ENCODE peak calls at places on chromosome 7, in four cellular contexts. P is GM20000, J is ovary, U is Peyer's patch. S is an unnamed sample.

GRCh38 chr7:32330602-32331001 is 159.6 kb downstream of the LSM5 start:
- DNase-seq in P (no peak), J (no peak), U (no peak), S (no peak)

GRCh38 chr7:23298141-23298851 is 843 bp upstream of the MALSU1 start:
- DNase-seq in J (peak), P (no peak), U (peak), S (peak)

GRCh38 chr7:118076564-118076963 is 107.4 kb upstream of the LSM8 start:
- DNase-seq in J (no peak), U (no peak), P (no peak), S (no peak)

GRCh38 chr7:90345548-90346319 is 782 bp upstream of the GTPBP10 start:
- DNase-seq in P (no peak), J (no peak), U (no peak), S (peak)

GRCh38 chr7:138625849-138626230 is 75.3 kb downstream of the SVOPL start:
- DNase-seq in J (no peak), P (no peak), U (no peak), S (no peak)

GRCh38 chr7:1547777-1548437 is 8.1 kb downstream of the TMEM184A start:
- DNase-seq in U (no peak), J (no peak), P (no peak), S (no peak)

GRCh38 chr7:95404316-95404715 is 8.1 kb upstream of the PON3 start:
- DNase-seq in U (no peak), P (no peak), J (peak), S (no peak)

GRCh38 chr7:123184271-123184670 is 15.5 kb downstream of the SLC13A1 start:
- DNase-seq in P (no peak), U (no peak), J (no peak), S (no peak)

GRCh38 chr7:117413160-117413559 is 14.1 kb downstream of the ASZ1 start:
- DNase-seq in U (no peak), J (no peak), P (no peak), S (no peak)

GRCh38 chr7:77580762-77581350 is 43.8 kb downstream of the PTPN12 start:
- DNase-seq in U (no peak), J (no peak), P (no peak), S (no peak)

GRCh38 chr7:11216276-11216675 is 242.6 kb downstream of the PHF14 start:
- DNase-seq in P (no peak), U (no peak), J (no peak), S (no peak)

GRCh38 chr7:38889872-38890432 is 19.0 kb downstream of the VPS41 start:
- DNase-seq in U (no peak), J (no peak), P (no peak), S (no peak)
- TF ChIP-seq CTCF in U (no peak), J (no peak), P (no peak), S (no peak)

GRCh38 chr7:47636111-47636692 is 54.3 kb upstream of the TNS3 start:
- DNase-seq in J (no peak), U (no peak), P (no peak), S (peak)
- TF ChIP-seq CTCF in J (no peak), U (no peak), P (no peak), S (no peak)

GRCh38 chr7:116239019-116239418 is 28.7 kb downstream of the TES start:
- DNase-seq in P (no peak), J (no peak), U (no peak), S (no peak)

GRCh38 chr7:116232920-116233319 is 22.6 kb downstream of the TES start:
- DNase-seq in P (no peak), J (no peak), U (no peak), S (no peak)

GRCh38 chr7:116234517-116235200 is 24.3 kb downstream of the TES start:
- DNase-seq in J (no peak), U (no peak), P (no peak), S (no peak)

GRCh38 chr7:116235380-116235779 is 25.0 kb downstream of the TES start:
- DNase-seq in P (no peak), J (no peak), U (no peak), S (no peak)

DNA sequence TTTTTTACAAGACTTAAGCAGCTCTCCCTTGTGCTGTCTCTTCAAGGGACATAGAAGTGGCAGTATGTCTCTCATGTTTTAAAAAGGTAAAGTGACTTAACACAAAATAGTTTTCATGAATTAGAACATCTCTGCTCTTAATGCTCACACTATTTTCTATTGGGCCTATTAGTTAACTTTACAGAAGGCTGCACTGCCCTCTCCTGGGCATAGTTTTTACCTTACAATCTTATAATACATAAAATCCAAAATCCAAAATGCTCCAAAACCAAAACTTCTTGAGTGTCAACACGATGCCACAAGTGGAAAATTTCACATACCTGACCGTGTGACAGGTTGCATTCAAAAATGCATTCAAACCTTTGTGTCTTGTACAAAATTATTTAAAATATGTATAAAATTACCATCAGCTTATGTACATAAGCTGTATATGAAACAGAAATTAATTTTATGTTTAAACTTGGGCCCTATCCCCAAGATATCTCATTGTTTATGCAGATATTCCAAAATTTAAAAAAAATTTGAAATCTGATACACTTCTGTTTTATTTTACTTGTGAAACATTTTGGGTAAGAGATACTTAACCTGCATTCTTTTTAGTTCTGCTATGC is 25.8 kb downstream of the TES start:
- DNase-seq in J (peak), P (peak), U (peak), S (peak)
- TF ChIP-seq CTCF in J (peak), P (no peak), U (peak), S (peak)

GRCh38 chr7:42832672-42833071 is 79.2 kb downstream of the C7orf25 start:
- DNase-seq in P (no peak), J (no peak), U (no peak), S (no peak)

GRCh38 chr7:42831953-42832522 is 79.8 kb downstream of the C7orf25 start:
- DNase-seq in U (no peak), P (no peak), J (no peak), S (no peak)

GRCh38 chr7:42833411-42833810 is 78.5 kb downstream of the C7orf25 start:
- DNase-seq in P (no peak), U (no peak), J (no peak), S (no peak)

GRCh38 chr7:42831051-42831952 is 80.6 kb downstream of the C7orf25 start:
- DNase-seq in P (no peak), U (peak), J (peak), S (peak)
- TF ChIP-seq CTCF in P (no peak), U (peak), J (peak), S (peak)

GRCh38 chr7:16114633-16115032 is 306.7 kb downstream of the CRPPA start:
- DNase-seq in J (no peak), P (no peak), U (no peak), S (no peak)
- TF ChIP-seq CTCF in J (no peak), P (no peak), U (peak), S (no peak)

GRCh38 chr7:55019691-55020480 is 1.1 kb downstream of the EGFR start:
- DNase-seq in U (no peak), J (peak), P (peak), S (peak)
- TF ChIP-seq CTCF in U (peak), J (no peak), P (no peak), S (peak)

GRCh38 chr7:36284470-36284869 is 105.2 kb upstream of the ANLN start:
- DNase-seq in P (no peak), J (no peak), U (no peak), S (no peak)
- TF ChIP-seq CTCF in P (no peak), J (no peak), U (no peak), S (no peak)

DNA sequence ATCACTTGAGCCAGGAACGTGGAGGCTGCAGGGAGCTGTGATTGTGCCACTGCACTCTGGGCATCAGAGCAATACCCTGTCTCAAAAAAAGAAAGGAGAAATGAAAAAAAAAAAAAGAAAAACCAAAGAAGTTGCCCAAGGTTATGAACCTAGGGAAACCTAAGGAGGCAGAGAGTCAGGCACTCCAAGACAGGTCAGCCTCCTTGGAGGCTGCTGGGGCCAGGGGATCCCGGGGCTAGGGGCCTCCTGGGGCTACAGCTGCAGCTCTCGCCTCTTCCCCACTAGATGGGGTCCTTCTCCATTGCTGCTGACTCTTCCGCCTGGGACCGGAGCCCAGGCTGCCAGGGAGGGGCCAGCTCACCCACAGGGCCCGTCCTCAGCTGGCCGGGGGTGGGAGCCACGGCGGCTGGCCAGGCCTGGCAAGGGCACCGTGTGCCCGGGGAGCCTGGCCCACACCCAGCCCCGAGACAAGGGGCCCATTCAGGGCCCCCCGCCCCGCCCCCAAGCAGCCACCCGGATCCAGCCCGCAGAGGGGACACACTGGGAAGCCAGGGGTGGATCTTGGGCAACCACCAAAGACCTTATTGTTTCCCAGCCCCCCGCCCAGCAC is 1.7 kb upstream of the SPACDR start:
- DNase-seq in U (no peak), P (peak), J (peak), S (peak)
- TF ChIP-seq CTCF in U (peak), P (no peak), J (peak), S (peak)

GRCh38 chr7:85828654-85829053 is 641.8 kb upstream of the SEMA3D start:
- DNase-seq in P (no peak), J (no peak), U (no peak), S (no peak)

GRCh38 chr7:85821926-85822325 is 635.1 kb upstream of the SEMA3D start:
- DNase-seq in J (no peak), U (no peak), P (no peak), S (no peak)

GRCh38 chr7:85820702-85821443 is 634.0 kb upstream of the SEMA3D start:
- DNase-seq in P (no peak), J (no peak), U (no peak), S (no peak)

GRCh38 chr7:85829176-85829575 is 642.3 kb upstream of the SEMA3D start:
- DNase-seq in P (no peak), U (no peak), J (no peak), S (no peak)

DNA sequence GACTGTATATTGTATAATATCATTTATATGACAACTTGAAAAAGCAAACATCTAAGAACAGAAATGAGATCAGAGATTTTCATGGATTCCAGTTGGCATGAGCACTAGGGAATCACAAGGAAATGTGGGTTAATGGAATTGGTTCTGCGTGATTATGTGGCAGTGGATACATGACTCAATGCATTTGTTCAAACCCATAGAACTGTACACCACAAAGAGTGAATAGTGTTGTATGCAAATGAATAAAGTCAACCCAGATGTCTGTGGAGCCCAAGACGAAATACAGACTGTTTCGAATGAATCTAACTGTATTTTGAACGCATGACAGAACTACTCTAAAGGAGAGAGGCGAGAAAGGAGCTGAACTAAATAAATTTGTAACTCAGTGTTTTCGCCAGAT is 636.5 kb upstream of the SEMA3D start:
- DNase-seq in J (no peak), P (no peak), U (no peak), S (no peak)
- TF ChIP-seq CTCF in J (no peak), P (no peak), U (no peak), S (no peak)

GRCh38 chr7:79949778-79950177 is 184.9 kb upstream of the GNAI1 start:
- DNase-seq in U (no peak), P (no peak), J (no peak), S (no peak)

GRCh38 chr7:79951415-79951814 is 183.2 kb upstream of the GNAI1 start:
- DNase-seq in P (no peak), U (no peak), J (no peak), S (no peak)

GRCh38 chr7:79953130-79953529 is 181.5 kb upstream of the GNAI1 start:
- DNase-seq in U (no peak), J (no peak), P (no peak), S (no peak)

DNA sequence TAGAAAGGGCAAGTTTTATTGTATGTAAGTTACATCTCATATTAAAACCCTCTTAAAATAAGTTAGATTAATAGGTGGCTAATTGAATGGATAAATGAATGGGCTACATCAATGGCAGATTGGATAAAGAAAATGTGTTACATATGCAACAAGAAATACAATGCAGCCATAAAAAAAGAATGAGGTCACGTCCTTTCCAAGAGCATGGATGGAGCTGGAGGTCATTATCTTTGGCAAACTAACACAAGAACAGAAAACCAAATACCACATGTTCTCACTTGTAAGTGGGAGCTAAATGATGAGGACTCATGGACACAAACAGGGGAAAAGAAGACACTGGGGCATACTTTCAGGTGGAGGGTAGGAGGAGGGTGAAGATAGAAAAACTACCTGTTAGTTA is 182.2 kb upstream of the GNAI1 start:
- DNase-seq in J (no peak), P (no peak), U (no peak), S (no peak)
- TF ChIP-seq CTCF in J (no peak), P (no peak), U (no peak), S (no peak)

S was measured in body of pancreas.